ENCODE peak calls at places on chromosomes 5 and 9, in nine cellular contexts. One of them, this sample, is unnamed.

GRCh38 chr5:68423154-68423811 is 207.7 kb downstream of the PIK3R1 start:
- DNase-seq in progenitor cell of endocrine pancreas: no peak
- DNase-seq in bronchial epithelial cell: no peak
- DNase-seq in MCF 10A: no peak
- DNase-seq in T-helper 1 cell: no peak
- DNase-seq in fibroblast of the conjunctiva: no peak
- DNase-seq in GM23338: no peak
- DNase-seq in GM10248: peak; percentile 25
- DNase-seq in AG04449: no peak
- DNase-seq in this sample: no peak

GRCh38 chr5:174876-175465 is 16.3 kb upstream of the LRRC14B start:
- DNase-seq in progenitor cell of endocrine pancreas: no peak
- DNase-seq in bronchial epithelial cell: no peak
- DNase-seq in MCF 10A: no peak
- DNase-seq in T-helper 1 cell: no peak
- DNase-seq in fibroblast of the conjunctiva: no peak
- DNase-seq in GM23338: no peak
- DNase-seq in GM10248: no peak
- DNase-seq in AG04449: no peak
- DNase-seq in this sample: no peak

GRCh38 chr9:37429441-37430285 is 7.2 kb downstream of the GRHPR start:
- DNase-seq in progenitor cell of endocrine pancreas: no peak
- DNase-seq in bronchial epithelial cell: no peak
- DNase-seq in MCF 10A: no peak
- DNase-seq in T-helper 1 cell: no peak
- DNase-seq in fibroblast of the conjunctiva: no peak
- DNase-seq in GM23338: no peak
- DNase-seq in GM10248: no peak
- DNase-seq in AG04449: no peak
- DNase-seq in this sample: no peak

GRCh38 chr9:121945281-121945680 is 147.8 kb downstream of the TTLL11 start:
- DNase-seq in progenitor cell of endocrine pancreas: no peak
- DNase-seq in bronchial epithelial cell: no peak
- DNase-seq in MCF 10A: no peak
- DNase-seq in T-helper 1 cell: no peak
- DNase-seq in fibroblast of the conjunctiva: no peak
- DNase-seq in GM23338: no peak
- DNase-seq in GM10248: no peak
- DNase-seq in AG04449: no peak
- DNase-seq in this sample: no peak

GRCh38 chr5:50595199-50595598 is 71.2 kb upstream of the PARP8 start:
- DNase-seq in progenitor cell of endocrine pancreas: no peak
- DNase-seq in bronchial epithelial cell: peak; percentile 86
- DNase-seq in MCF 10A: peak; percentile 10
- DNase-seq in T-helper 1 cell: no peak
- DNase-seq in fibroblast of the conjunctiva: no peak
- DNase-seq in GM23338: no peak
- DNase-seq in GM10248: no peak
- DNase-seq in AG04449: peak; percentile 85
- DNase-seq in this sample: no peak

GRCh38 chr5:78896128-78896527 is 89.0 kb downstream of the ARSB start:
- DNase-seq in progenitor cell of endocrine pancreas: no peak
- DNase-seq in bronchial epithelial cell: peak; percentile 62
- DNase-seq in MCF 10A: peak; percentile 35
- DNase-seq in T-helper 1 cell: no peak
- DNase-seq in fibroblast of the conjunctiva: no peak
- DNase-seq in GM23338: no peak
- DNase-seq in GM10248: no peak
- DNase-seq in AG04449: no peak
- DNase-seq in this sample: no peak

GRCh38 chr9:115373000-115373709 is 255.2 kb upstream of the TNC start:
- DNase-seq in progenitor cell of endocrine pancreas: no peak
- DNase-seq in bronchial epithelial cell: peak; percentile 99
- DNase-seq in MCF 10A: peak; percentile 93
- DNase-seq in T-helper 1 cell: no peak
- DNase-seq in fibroblast of the conjunctiva: peak; percentile 75
- DNase-seq in GM23338: no peak
- DNase-seq in GM10248: peak; percentile 12
- DNase-seq in AG04449: peak; percentile 90
- DNase-seq in this sample: no peak

GRCh38 chr9:127919253-127919815 is 2.5 kb upstream of the ST6GALNAC4 start:
- DNase-seq in progenitor cell of endocrine pancreas: no peak
- DNase-seq in bronchial epithelial cell: peak; percentile 100
- DNase-seq in MCF 10A: peak; percentile 100
- DNase-seq in T-helper 1 cell: no peak
- DNase-seq in fibroblast of the conjunctiva: peak; percentile 96
- DNase-seq in GM23338: no peak
- DNase-seq in GM10248: no peak
- DNase-seq in AG04449: peak; percentile 95
- DNase-seq in this sample: no peak

GRCh38 chr5:41763096-41763495 is 107.1 kb downstream of the OXCT1 start:
- DNase-seq in progenitor cell of endocrine pancreas: no peak
- DNase-seq in bronchial epithelial cell: no peak
- DNase-seq in MCF 10A: peak; percentile 58
- DNase-seq in T-helper 1 cell: no peak
- DNase-seq in fibroblast of the conjunctiva: no peak
- DNase-seq in GM23338: no peak
- DNase-seq in GM10248: no peak
- DNase-seq in AG04449: no peak
- DNase-seq in this sample: no peak

GRCh38 chr5:40204157-40204556 is 475.6 kb upstream of the PTGER4 start:
- DNase-seq in progenitor cell of endocrine pancreas: no peak
- DNase-seq in bronchial epithelial cell: no peak
- DNase-seq in MCF 10A: no peak
- DNase-seq in T-helper 1 cell: no peak
- DNase-seq in fibroblast of the conjunctiva: no peak
- DNase-seq in GM23338: no peak
- DNase-seq in GM10248: no peak
- DNase-seq in AG04449: no peak
- DNase-seq in this sample: no peak

GRCh38 chr5:172849636-172850453 is 15.8 kb downstream of the ERGIC1 start:
- DNase-seq in progenitor cell of endocrine pancreas: no peak
- DNase-seq in bronchial epithelial cell: peak; percentile 89
- DNase-seq in MCF 10A: peak; percentile 68
- DNase-seq in T-helper 1 cell: no peak
- DNase-seq in fibroblast of the conjunctiva: no peak
- DNase-seq in GM23338: no peak
- DNase-seq in GM10248: peak; percentile 48
- DNase-seq in AG04449: no peak
- DNase-seq in this sample: peak; percentile 75

GRCh38 chr5:112918679-112919078 is 3.3 kb downstream of the REEP5 start:
- DNase-seq in progenitor cell of endocrine pancreas: no peak
- DNase-seq in bronchial epithelial cell: no peak
- DNase-seq in MCF 10A: no peak
- DNase-seq in T-helper 1 cell: no peak
- DNase-seq in fibroblast of the conjunctiva: no peak
- DNase-seq in GM23338: no peak
- DNase-seq in GM10248: no peak
- DNase-seq in AG04449: no peak
- DNase-seq in this sample: no peak

GRCh38 chr5:169429044-169429443 is 128.1 kb upstream of the SLIT3 start:
- DNase-seq in progenitor cell of endocrine pancreas: no peak
- DNase-seq in bronchial epithelial cell: no peak
- DNase-seq in MCF 10A: no peak
- DNase-seq in T-helper 1 cell: no peak
- DNase-seq in fibroblast of the conjunctiva: no peak
- DNase-seq in GM23338: no peak
- DNase-seq in GM10248: no peak
- DNase-seq in AG04449: no peak
- DNase-seq in this sample: no peak

GRCh38 chr5:72600401-72600981 is 93.3 kb upstream of the ZNF366 start:
- DNase-seq in progenitor cell of endocrine pancreas: no peak
- DNase-seq in bronchial epithelial cell: peak; percentile 98
- DNase-seq in MCF 10A: peak; percentile 94
- DNase-seq in T-helper 1 cell: no peak
- DNase-seq in fibroblast of the conjunctiva: peak; percentile 53
- DNase-seq in GM23338: no peak
- DNase-seq in GM10248: no peak
- DNase-seq in AG04449: peak; percentile 90
- DNase-seq in this sample: no peak

This sample was measured in GM06990.